ENCODE peak calls at places on chromosome 10, in five cellular contexts. Q is heart left ventricle; W is lower lobe of right lung; N is naive thymus-derived CD4-positive, alpha-beta T cell; Z is stomach. C is an unnamed sample.

GRCh38 chr10:123579675-123580074 is 86.5 kb upstream of the GPR26 start:
- DNase-seq in W (no peak), Z (no peak), Q (no peak), N (no peak), C (no peak)

GRCh38 chr10:112952282-112952991 is 2.4 kb downstream of the TCF7L2 start:
- DNase-seq in N (peak; percentile 8), Z (no peak), W (peak; percentile 49), Q (peak; percentile 19), C (no peak)

GRCh38 chr10:48467669-48468068 is 137.2 kb downstream of the ARHGAP22 start:
- DNase-seq in Q (no peak), W (no peak), Z (peak; percentile 9), N (no peak), C (no peak)

GRCh38 chr10:51770719-51771118 is 71.3 kb upstream of the CSTF2T start:
- DNase-seq in N (no peak), W (no peak), Q (no peak), Z (no peak), C (no peak)

GRCh38 chr10:19749185-19749729 is 67.0 kb upstream of the PLXDC2 start:
- DNase-seq in Q (no peak), W (no peak), Z (no peak), N (no peak), C (peak; percentile 82)

GRCh38 chr10:28872592-28873165 is 195.4 kb downstream of the BAMBI start:
- DNase-seq in Z (no peak), N (no peak), W (no peak), Q (no peak), C (no peak)

GRCh38 chr10:103550229-103550628 is 56.7 kb downstream of the NEURL1 start:
- DNase-seq in Z (no peak), N (no peak), W (no peak), Q (no peak), C (no peak)

GRCh38 chr10:100913470-100913865 is 705 bp downstream of the SLF2 start:
- DNase-seq in W (no peak), Z (no peak), N (no peak), Q (no peak), C (no peak)

GRCh38 chr10:74206727-74207126 is 55.7 kb downstream of the ADK start:
- DNase-seq in Q (no peak), N (no peak), Z (peak; percentile 78), W (no peak), C (no peak)

GRCh38 chr10:74822101-74822500 is 4.3 kb upstream of the KAT6B start:
- DNase-seq in N (no peak), W (no peak), Z (peak; percentile 49), Q (no peak), C (no peak)

GRCh38 chr10:42998481-42999384 is 78.1 kb upstream of the RET start:
- DNase-seq in Q (peak; percentile 11), Z (no peak), W (peak; percentile 35), N (no peak), C (no peak)

GRCh38 chr10:101602767-101603398 is 14.8 kb downstream of the DPCD start:
- DNase-seq in Z (peak; percentile 74), N (peak; percentile 60), Q (peak; percentile 57), W (peak; percentile 77), C (no peak)

GRCh38 chr10:115335366-115335765 is 242.2 kb downstream of the ATRNL1 start:
- DNase-seq in Z (no peak), Q (no peak), W (no peak), N (no peak), C (no peak)

GRCh38 chr10:65950075-65950474 is 975.8 kb upstream of the LRRTM3 start:
- DNase-seq in Z (no peak), N (no peak), Q (no peak), W (no peak), C (no peak)

GRCh38 chr10:100723769-100724530 is 21.4 kb upstream of the PAX2 start:
- DNase-seq in Z (no peak), Q (no peak), N (no peak), W (no peak), C (no peak)

GRCh38 chr10:103986360-103986759 is 19.4 kb downstream of the SLK start:
- DNase-seq in Q (no peak), W (no peak), Z (no peak), N (no peak), C (no peak)

GRCh38 chr10:64867501-64867962 is 1346.3 kb downstream of the REEP3 start:
- DNase-seq in Q (no peak), W (no peak), Z (no peak), N (no peak), C (no peak)

GRCh38 chr10:14060320-14061070 is 270.2 kb downstream of the FRMD4A start:
- DNase-seq in Q (no peak), W (peak; percentile 65), N (no peak), Z (no peak), C (no peak)

GRCh38 chr10:67818323-67818722 is 19.7 kb downstream of the DNAJC12 start:
- DNase-seq in N (no peak), Q (no peak), W (no peak), Z (no peak), C (no peak)

GRCh38 chr10:1964476-1964875 is 227.2 kb upstream of the ADARB2 start:
- DNase-seq in N (no peak), Z (no peak), Q (no peak), W (no peak), C (no peak)
- H3K4me3 ChIP-seq in N (no peak overlapping the region), Z (no peak overlapping the region), Q (no peak overlapping the region), W (no peak overlapping the region), C (no peak overlapping the region)

GRCh38 chr10:99234067-99234738 is 1.4 kb downstream of the HPSE2 start:
- DNase-seq in Q (peak; percentile 51), W (peak; percentile 86), Z (peak; percentile 55), N (no peak), C (no peak)

GRCh38 chr10:99234739-99235468 is 748 bp downstream of the HPSE2 start:
- DNase-seq in Z (no peak), Q (no peak), W (no peak), N (no peak), C (no peak)

GRCh38 chr10:99236627-99237309 is 1.1 kb upstream of the HPSE2 start:
- DNase-seq in W (no peak), Z (no peak), Q (no peak), N (no peak), C (no peak)

GRCh38 chr10:99235469-99235871 is at the start of gene HPSE2:
- DNase-seq in Q (no peak), Z (no peak), N (no peak), W (no peak), C (no peak)

DNA sequence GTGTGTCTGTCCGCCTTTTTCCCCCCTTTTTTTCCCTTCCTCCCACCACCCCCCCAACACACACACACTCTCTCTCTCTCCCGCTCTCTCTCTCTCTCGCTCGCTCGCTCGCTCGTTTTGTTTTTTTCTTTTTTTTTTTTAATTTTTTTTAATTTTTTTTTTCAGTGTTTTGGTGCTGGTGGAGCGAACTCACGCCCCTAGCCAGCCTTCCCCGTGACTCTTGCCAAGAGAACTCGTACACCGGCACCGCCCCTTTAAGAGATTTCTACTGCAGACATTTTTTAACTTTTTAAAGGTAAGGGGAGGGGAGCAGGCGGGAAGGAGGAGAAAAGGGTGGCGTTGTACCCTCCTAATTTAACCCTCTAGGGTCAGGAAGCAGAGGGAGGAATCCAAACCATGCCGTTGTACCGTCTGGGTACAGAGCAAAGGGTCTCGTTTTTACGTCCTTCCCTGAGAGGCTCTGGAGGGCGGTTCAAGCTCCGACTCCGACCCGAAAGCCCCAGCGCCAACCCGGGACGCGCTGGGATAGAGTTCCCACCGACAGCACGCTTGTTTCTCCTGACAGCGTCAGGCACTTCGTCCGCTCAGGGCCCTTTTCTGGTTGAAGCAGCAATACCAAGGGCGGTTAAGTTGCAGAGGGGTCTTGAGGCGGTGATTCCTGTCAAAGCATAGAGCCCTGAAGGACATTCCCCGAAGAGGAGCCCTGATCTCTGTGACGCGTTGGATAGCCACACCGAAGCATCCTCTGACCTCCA is 397 bp upstream of the HPSE2 start:
- DNase-seq in Q (no peak), W (no peak), N (no peak), Z (no peak), C (no peak)
- H3K27me3 ChIP-seq in Q (peaks cover 31% of the 10 kb centered on the region), W (peaks cover 81% of the 10 kb centered on the region), N (peaks cover 10% of the 10 kb centered on the region), Z (peaks cover 61% of the 10 kb centered on the region), C (peaks cover 43% of the 10 kb centered on the region)

GRCh38 chr10:122126763-122127659 is 138.0 kb downstream of the TACC2 start:
- DNase-seq in N (no peak), Z (no peak), W (no peak), Q (no peak), C (peak; percentile 71)
- H3K4me3 ChIP-seq in N (no peak overlapping the region), Z (no peak overlapping the region), W (peak overlapping the region; percentile 48), Q (peak overlapping the region; percentile 15), C (no peak overlapping the region)

DNA sequence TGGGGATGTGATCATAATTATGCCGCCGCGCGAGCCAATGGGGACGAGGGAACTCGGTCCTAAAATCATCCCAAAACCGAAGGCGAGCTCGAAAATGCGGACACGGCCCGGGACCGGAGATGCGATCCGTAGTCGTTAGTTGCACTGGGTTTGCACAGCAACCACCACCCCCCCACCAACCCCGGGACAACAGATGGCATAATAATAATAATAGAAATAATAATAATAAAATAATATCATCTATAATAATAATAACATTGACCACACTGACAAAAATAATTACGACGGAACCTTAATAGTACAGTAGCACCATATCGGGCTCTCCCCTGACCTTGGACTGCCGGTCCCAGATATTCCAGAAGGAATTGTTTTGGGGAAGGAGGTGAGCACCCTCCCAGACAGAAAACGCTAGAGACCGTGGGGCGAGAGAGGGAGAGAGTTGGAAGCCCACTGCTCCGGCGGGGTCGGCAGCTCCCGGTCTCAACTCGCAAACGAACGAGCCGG is 1.1 kb upstream of the EMX2 start:
- DNase-seq in Z (no peak), W (no peak), Q (no peak), N (no peak), C (no peak)
- H3K27me3 ChIP-seq in Z (peaks cover 96% of the 10 kb centered on the region), W (peaks cover 98% of the 10 kb centered on the region), Q (peaks cover 63% of the 10 kb centered on the region), N (no peaks in the 10 kb centered on the region), C (peaks cover 35% of the 10 kb centered on the region)

GRCh38 chr10:111316607-111317006 is 239.8 kb downstream of the ADRA2A start:
- DNase-seq in N (no peak), W (no peak), Q (no peak), Z (no peak), C (no peak)
- H3K4me3 ChIP-seq in N (no peak overlapping the region), W (no peak overlapping the region), Q (no peak overlapping the region), Z (no peak overlapping the region), C (no peak overlapping the region)

GRCh38 chr10:70726909-70727495 is 54.7 kb downstream of the ADAMTS14 start:
- DNase-seq in Q (no peak), W (no peak), Z (no peak), N (no peak), C (no peak)
- H3K27me3 ChIP-seq in Q (no peaks in the 10 kb centered on the region), W (no peaks in the 10 kb centered on the region), Z (no peaks in the 10 kb centered on the region), N (no peaks in the 10 kb centered on the region), C (no peaks in the 10 kb centered on the region)

C was measured in BJ.